ENCODE peak calls at places on chromosomes 11 and 22, in four cellular contexts. W is substantia nigra, L is neural crest cell, Q is pancreas. E is an unnamed sample.

GRCh38 chr22:48047722-48048500 is 1285.5 kb downstream of the TBC1D22A start:
- DNase-seq in W (no peak), L (no peak), Q (no peak), E (no peak)

GRCh38 chr11:279966-280761 is 2.0 kb downstream of the NLRP6 start:
- DNase-seq in W (no peak), L (no peak), Q (peak), E (no peak)

GRCh38 chr11:72079776-72080325 is 491 bp downstream of the NUMA1 start:
- DNase-seq in W (no peak), L (peak), Q (peak), E (no peak)

GRCh38 chr22:45008853-45009751 is 703 bp downstream of the PHF21B start:
- DNase-seq in W (peak), L (peak), Q (no peak), E (no peak)

GRCh38 chr11:112279901-112280267 is 19.2 kb upstream of the PLET1 start:
- DNase-seq in W (peak), L (peak), Q (peak), E (peak)

GRCh38 chr11:121105851-121106250 is 4.8 kb downstream of the TECTA start:
- DNase-seq in W (no peak), L (no peak), Q (no peak), E (no peak)

GRCh38 chr22:50317178-50317577 is 9.6 kb downstream of the DENND6B start:
- DNase-seq in W (no peak), L (no peak), Q (no peak), E (no peak)

GRCh38 chr22:33247758-33248157 is 189.6 kb upstream of the SYN3 start:
- DNase-seq in W (no peak), L (no peak), Q (no peak), E (no peak)

GRCh38 chr11:59135648-59136461 is 6.8 kb upstream of the FAM111A start:
- DNase-seq in W (peak), L (peak), Q (peak), E (peak)

GRCh38 chr11:67384851-67385366 is 6.9 kb upstream of the RAD9A start:
- DNase-seq in W (peak), L (no peak), Q (no peak), E (no peak)

E was measured in NCI-H1092.